ENCODE peak calls at places on chromosomes 13 and 19, in nine cellular contexts. One of them, this sample, is unnamed.

GRCh38 chr13:99610702-99611289 is 109.5 kb downstream of the TM9SF2 start:
- DNase-seq in CD4-positive, CD25-positive, alpha-beta regulatory T cell: no peak
- DNase-seq in effector memory CD4-positive, alpha-beta T cell: no peak
- DNase-seq in GM12878: no peak
- DNase-seq in neuronal stem cell: no peak
- DNase-seq in IMR-90: no peak
- DNase-seq in heart right ventricle: no peak
- DNase-seq in coronary artery: no peak
- DNase-seq in suprapubic skin: no peak
- DNase-seq in this sample: no peak

GRCh38 chr13:48188129-48188528 is 44.9 kb upstream of the ITM2B start:
- DNase-seq in CD4-positive, CD25-positive, alpha-beta regulatory T cell: no peak
- DNase-seq in effector memory CD4-positive, alpha-beta T cell: no peak
- DNase-seq in GM12878: no peak
- DNase-seq in neuronal stem cell: no peak
- DNase-seq in IMR-90: no peak
- DNase-seq in heart right ventricle: no peak
- DNase-seq in coronary artery: no peak
- DNase-seq in suprapubic skin: no peak
- DNase-seq in this sample: no peak

GRCh38 chr19:9306443-9306842 is 3.2 kb downstream of the ZNF699 start:
- DNase-seq in CD4-positive, CD25-positive, alpha-beta regulatory T cell: no peak
- DNase-seq in effector memory CD4-positive, alpha-beta T cell: no peak
- DNase-seq in GM12878: no peak
- DNase-seq in neuronal stem cell: no peak
- DNase-seq in IMR-90: peak
- DNase-seq in heart right ventricle: no peak
- DNase-seq in coronary artery: no peak
- DNase-seq in suprapubic skin: no peak
- DNase-seq in this sample: no peak

GRCh38 chr19:55635856-55636440 is 4.9 kb upstream of the ZNF580 start:
- DNase-seq in CD4-positive, CD25-positive, alpha-beta regulatory T cell: no peak
- DNase-seq in effector memory CD4-positive, alpha-beta T cell: no peak
- DNase-seq in GM12878: no peak
- DNase-seq in neuronal stem cell: no peak
- DNase-seq in IMR-90: no peak
- DNase-seq in heart right ventricle: peak
- DNase-seq in coronary artery: no peak
- DNase-seq in suprapubic skin: no peak
- DNase-seq in this sample: no peak

GRCh38 chr19:6056801-6057650 is 53.3 kb downstream of the RFX2 start:
- DNase-seq in CD4-positive, CD25-positive, alpha-beta regulatory T cell: no peak
- DNase-seq in effector memory CD4-positive, alpha-beta T cell: peak
- DNase-seq in GM12878: no peak
- DNase-seq in neuronal stem cell: no peak
- DNase-seq in IMR-90: peak
- DNase-seq in heart right ventricle: peak
- DNase-seq in coronary artery: peak
- DNase-seq in suprapubic skin: peak
- DNase-seq in this sample: no peak

GRCh38 chr19:40433391-40434216 is 7.8 kb upstream of the SERTAD1 start:
- DNase-seq in CD4-positive, CD25-positive, alpha-beta regulatory T cell: peak
- DNase-seq in effector memory CD4-positive, alpha-beta T cell: peak
- DNase-seq in GM12878: no peak
- DNase-seq in neuronal stem cell: peak
- DNase-seq in IMR-90: peak
- DNase-seq in heart right ventricle: peak
- DNase-seq in coronary artery: peak
- DNase-seq in suprapubic skin: peak
- DNase-seq in this sample: peak

GRCh38 chr19:5436101-5436947 is 18.9 kb upstream of the ZNRF4 start:
- DNase-seq in CD4-positive, CD25-positive, alpha-beta regulatory T cell: no peak
- DNase-seq in effector memory CD4-positive, alpha-beta T cell: no peak
- DNase-seq in GM12878: no peak
- DNase-seq in neuronal stem cell: peak
- DNase-seq in IMR-90: peak
- DNase-seq in heart right ventricle: no peak
- DNase-seq in coronary artery: no peak
- DNase-seq in suprapubic skin: no peak
- DNase-seq in this sample: peak

GRCh38 chr13:38421590-38422560 is 72.2 kb downstream of the UFM1 start:
- DNase-seq in CD4-positive, CD25-positive, alpha-beta regulatory T cell: no peak
- DNase-seq in effector memory CD4-positive, alpha-beta T cell: no peak
- DNase-seq in GM12878: no peak
- DNase-seq in neuronal stem cell: no peak
- DNase-seq in IMR-90: peak
- DNase-seq in heart right ventricle: no peak
- DNase-seq in coronary artery: no peak
- DNase-seq in suprapubic skin: no peak
- DNase-seq in this sample: no peak

GRCh38 chr19:55301459-55302331 is 17.9 kb downstream of the BRSK1 start:
- DNase-seq in CD4-positive, CD25-positive, alpha-beta regulatory T cell: peak
- DNase-seq in effector memory CD4-positive, alpha-beta T cell: peak
- DNase-seq in GM12878: peak
- DNase-seq in neuronal stem cell: peak
- DNase-seq in IMR-90: peak
- DNase-seq in heart right ventricle: peak
- DNase-seq in coronary artery: no peak
- DNase-seq in suprapubic skin: peak
- DNase-seq in this sample: peak

GRCh38 chr13:51729853-51730553 is 74.0 kb downstream of the DHRS12 start:
- DNase-seq in CD4-positive, CD25-positive, alpha-beta regulatory T cell: no peak
- DNase-seq in effector memory CD4-positive, alpha-beta T cell: no peak
- DNase-seq in GM12878: no peak
- DNase-seq in neuronal stem cell: no peak
- DNase-seq in IMR-90: peak
- DNase-seq in heart right ventricle: no peak
- DNase-seq in coronary artery: peak
- DNase-seq in suprapubic skin: peak
- DNase-seq in this sample: no peak

GRCh38 chr19:42200116-42200740 is 17.2 kb downstream of the DEDD2 start:
- DNase-seq in CD4-positive, CD25-positive, alpha-beta regulatory T cell: no peak
- DNase-seq in effector memory CD4-positive, alpha-beta T cell: no peak
- DNase-seq in GM12878: no peak
- DNase-seq in neuronal stem cell: no peak
- DNase-seq in IMR-90: no peak
- DNase-seq in heart right ventricle: no peak
- DNase-seq in coronary artery: no peak
- DNase-seq in suprapubic skin: no peak
- DNase-seq in this sample: no peak

GRCh38 chr19:39417463-39418181 is 5.2 kb downstream of the PLEKHG2 start:
- DNase-seq in CD4-positive, CD25-positive, alpha-beta regulatory T cell: no peak
- DNase-seq in effector memory CD4-positive, alpha-beta T cell: no peak
- DNase-seq in GM12878: no peak
- DNase-seq in neuronal stem cell: no peak
- DNase-seq in IMR-90: no peak
- DNase-seq in heart right ventricle: no peak
- DNase-seq in coronary artery: no peak
- DNase-seq in suprapubic skin: no peak
- DNase-seq in this sample: no peak

GRCh38 chr13:109778102-109778542 is 8.3 kb downstream of the IRS2 start:
- DNase-seq in CD4-positive, CD25-positive, alpha-beta regulatory T cell: no peak
- DNase-seq in effector memory CD4-positive, alpha-beta T cell: no peak
- DNase-seq in GM12878: no peak
- DNase-seq in neuronal stem cell: no peak
- DNase-seq in IMR-90: peak
- DNase-seq in heart right ventricle: no peak
- DNase-seq in coronary artery: no peak
- DNase-seq in suprapubic skin: no peak
- DNase-seq in this sample: peak

GRCh38 chr19:55080121-55080914 is 4.6 kb downstream of the EPS8L1 start:
- DNase-seq in CD4-positive, CD25-positive, alpha-beta regulatory T cell: peak
- DNase-seq in effector memory CD4-positive, alpha-beta T cell: peak
- DNase-seq in GM12878: no peak
- DNase-seq in neuronal stem cell: no peak
- DNase-seq in IMR-90: peak
- DNase-seq in heart right ventricle: peak
- DNase-seq in coronary artery: no peak
- DNase-seq in suprapubic skin: no peak
- DNase-seq in this sample: peak

GRCh38 chr13:48235100-48235813 is 2.3 kb downstream of the ITM2B start:
- DNase-seq in CD4-positive, CD25-positive, alpha-beta regulatory T cell: no peak
- DNase-seq in effector memory CD4-positive, alpha-beta T cell: no peak
- DNase-seq in GM12878: peak
- DNase-seq in neuronal stem cell: no peak
- DNase-seq in IMR-90: peak
- DNase-seq in heart right ventricle: no peak
- DNase-seq in coronary artery: no peak
- DNase-seq in suprapubic skin: no peak
- DNase-seq in this sample: peak

GRCh38 chr13:43838909-43839308 is 40.6 kb downstream of the CCDC122 start:
- DNase-seq in CD4-positive, CD25-positive, alpha-beta regulatory T cell: no peak
- DNase-seq in effector memory CD4-positive, alpha-beta T cell: no peak
- DNase-seq in GM12878: no peak
- DNase-seq in neuronal stem cell: no peak
- DNase-seq in IMR-90: peak
- DNase-seq in heart right ventricle: no peak
- DNase-seq in coronary artery: no peak
- DNase-seq in suprapubic skin: no peak
- DNase-seq in this sample: no peak

GRCh38 chr19:48681127-48681470 is 8.3 kb upstream of the NTN5 start:
- DNase-seq in CD4-positive, CD25-positive, alpha-beta regulatory T cell: no peak
- DNase-seq in effector memory CD4-positive, alpha-beta T cell: no peak
- DNase-seq in GM12878: no peak
- DNase-seq in neuronal stem cell: no peak
- DNase-seq in IMR-90: peak
- DNase-seq in heart right ventricle: no peak
- DNase-seq in coronary artery: no peak
- DNase-seq in suprapubic skin: no peak
- DNase-seq in this sample: no peak

GRCh38 chr19:45498411-45499195 is at the start of gene PPM1N:
- DNase-seq in CD4-positive, CD25-positive, alpha-beta regulatory T cell: peak
- DNase-seq in effector memory CD4-positive, alpha-beta T cell: peak
- DNase-seq in GM12878: no peak
- DNase-seq in neuronal stem cell: no peak
- DNase-seq in IMR-90: peak
- DNase-seq in heart right ventricle: no peak
- DNase-seq in coronary artery: no peak
- DNase-seq in suprapubic skin: no peak
- DNase-seq in this sample: peak
- H3K4me3 ChIP-seq in CD4-positive, CD25-positive, alpha-beta regulatory T cell: peak
- H3K4me3 ChIP-seq in effector memory CD4-positive, alpha-beta T cell: peak
- H3K4me3 ChIP-seq in GM12878: peak
- H3K4me3 ChIP-seq in neuronal stem cell: peak
- H3K4me3 ChIP-seq in IMR-90: peak
- H3K4me3 ChIP-seq in heart right ventricle: peak
- H3K4me3 ChIP-seq in coronary artery: peak
- H3K4me3 ChIP-seq in suprapubic skin: peak
- H3K4me3 ChIP-seq in this sample: peak

DNA sequence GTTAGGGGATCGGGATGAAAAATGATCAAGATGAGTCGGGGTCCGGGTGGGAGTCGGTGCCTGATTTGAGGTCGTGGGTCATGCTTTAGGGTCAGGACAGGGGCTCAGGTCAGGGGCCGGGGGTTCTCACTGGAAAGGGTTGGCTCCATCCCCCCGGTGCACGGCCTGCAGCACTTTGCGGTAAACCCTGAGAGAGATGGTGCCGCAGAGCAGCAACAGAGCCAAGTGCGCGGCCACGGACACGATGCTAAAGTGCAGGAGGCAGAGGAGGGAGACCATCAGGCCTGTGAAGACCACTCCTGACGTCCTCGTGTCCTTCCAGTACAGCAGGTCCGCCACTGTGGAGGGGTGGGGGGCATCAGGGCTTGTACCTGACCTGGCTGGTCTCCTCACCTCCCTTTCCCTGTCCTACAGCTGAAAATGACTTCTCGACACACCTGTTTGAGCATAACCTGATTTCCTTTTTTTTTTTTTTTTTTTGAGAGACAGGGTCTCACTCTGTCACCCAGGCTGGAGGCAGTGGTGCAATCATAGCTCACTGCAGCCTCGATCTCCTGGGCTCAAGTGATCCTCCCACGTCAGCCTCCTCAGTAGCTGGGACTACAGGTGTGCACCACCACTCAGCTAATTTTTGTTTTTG is 7.5 kb downstream of the RTN2 start:
- DNase-seq in CD4-positive, CD25-positive, alpha-beta regulatory T cell: no peak
- DNase-seq in effector memory CD4-positive, alpha-beta T cell: no peak
- DNase-seq in GM12878: no peak
- DNase-seq in neuronal stem cell: no peak
- DNase-seq in IMR-90: no peak
- DNase-seq in heart right ventricle: no peak
- DNase-seq in coronary artery: no peak
- DNase-seq in suprapubic skin: no peak
- DNase-seq in this sample: no peak
- H3K27ac ChIP-seq in CD4-positive, CD25-positive, alpha-beta regulatory T cell: no peak
- H3K27ac ChIP-seq in effector memory CD4-positive, alpha-beta T cell: no peak
- H3K27ac ChIP-seq in GM12878: no peak
- H3K27ac ChIP-seq in neuronal stem cell: no peak
- H3K27ac ChIP-seq in IMR-90: no peak
- H3K27ac ChIP-seq in heart right ventricle: no peak
- H3K27ac ChIP-seq in coronary artery: no peak
- H3K27ac ChIP-seq in suprapubic skin: no peak
- H3K27ac ChIP-seq in this sample: no peak

GRCh38 chr19:11421607-11422098 is 2.5 kb upstream of the RGL3 start:
- DNase-seq in CD4-positive, CD25-positive, alpha-beta regulatory T cell: peak
- DNase-seq in effector memory CD4-positive, alpha-beta T cell: no peak
- DNase-seq in GM12878: no peak
- DNase-seq in neuronal stem cell: no peak
- DNase-seq in IMR-90: no peak
- DNase-seq in heart right ventricle: peak
- DNase-seq in coronary artery: no peak
- DNase-seq in suprapubic skin: no peak
- DNase-seq in this sample: peak

GRCh38 chr19:11423804-11424318 is 4.7 kb upstream of the RGL3 start:
- DNase-seq in CD4-positive, CD25-positive, alpha-beta regulatory T cell: no peak
- DNase-seq in effector memory CD4-positive, alpha-beta T cell: no peak
- DNase-seq in GM12878: no peak
- DNase-seq in neuronal stem cell: no peak
- DNase-seq in IMR-90: no peak
- DNase-seq in heart right ventricle: no peak
- DNase-seq in coronary artery: no peak
- DNase-seq in suprapubic skin: no peak
- DNase-seq in this sample: no peak

GRCh38 chr19:11423164-11423803 is 4.2 kb upstream of the RGL3 start:
- DNase-seq in CD4-positive, CD25-positive, alpha-beta regulatory T cell: no peak
- DNase-seq in effector memory CD4-positive, alpha-beta T cell: no peak
- DNase-seq in GM12878: no peak
- DNase-seq in neuronal stem cell: no peak
- DNase-seq in IMR-90: no peak
- DNase-seq in heart right ventricle: no peak
- DNase-seq in coronary artery: no peak
- DNase-seq in suprapubic skin: no peak
- DNase-seq in this sample: no peak

GRCh38 chr19:11420894-11421606 is 1.9 kb upstream of the RGL3 start:
- DNase-seq in CD4-positive, CD25-positive, alpha-beta regulatory T cell: no peak
- DNase-seq in effector memory CD4-positive, alpha-beta T cell: no peak
- DNase-seq in GM12878: no peak
- DNase-seq in neuronal stem cell: no peak
- DNase-seq in IMR-90: no peak
- DNase-seq in heart right ventricle: peak
- DNase-seq in coronary artery: no peak
- DNase-seq in suprapubic skin: no peak
- DNase-seq in this sample: peak

GRCh38 chr19:11422163-11423068 is 3.3 kb upstream of the RGL3 start:
- DNase-seq in CD4-positive, CD25-positive, alpha-beta regulatory T cell: peak
- DNase-seq in effector memory CD4-positive, alpha-beta T cell: peak
- DNase-seq in GM12878: peak
- DNase-seq in neuronal stem cell: peak
- DNase-seq in IMR-90: no peak
- DNase-seq in heart right ventricle: peak
- DNase-seq in coronary artery: peak
- DNase-seq in suprapubic skin: peak
- DNase-seq in this sample: peak
- H3K4me3 ChIP-seq in CD4-positive, CD25-positive, alpha-beta regulatory T cell: peak
- H3K4me3 ChIP-seq in effector memory CD4-positive, alpha-beta T cell: peak
- H3K4me3 ChIP-seq in GM12878: peak
- H3K4me3 ChIP-seq in neuronal stem cell: no peak
- H3K4me3 ChIP-seq in IMR-90: peak
- H3K4me3 ChIP-seq in heart right ventricle: peak
- H3K4me3 ChIP-seq in coronary artery: peak
- H3K4me3 ChIP-seq in suprapubic skin: peak
- H3K4me3 ChIP-seq in this sample: peak

GRCh38 chr19:45156751-45157150 is 4.0 kb downstream of the NKPD1 start:
- DNase-seq in CD4-positive, CD25-positive, alpha-beta regulatory T cell: no peak
- DNase-seq in effector memory CD4-positive, alpha-beta T cell: no peak
- DNase-seq in GM12878: no peak
- DNase-seq in neuronal stem cell: no peak
- DNase-seq in IMR-90: no peak
- DNase-seq in heart right ventricle: no peak
- DNase-seq in coronary artery: no peak
- DNase-seq in suprapubic skin: no peak
- DNase-seq in this sample: no peak
- H3K27ac ChIP-seq in CD4-positive, CD25-positive, alpha-beta regulatory T cell: no peak
- H3K27ac ChIP-seq in effector memory CD4-positive, alpha-beta T cell: no peak
- H3K27ac ChIP-seq in GM12878: no peak
- H3K27ac ChIP-seq in neuronal stem cell: no peak
- H3K27ac ChIP-seq in IMR-90: no peak
- H3K27ac ChIP-seq in heart right ventricle: no peak
- H3K27ac ChIP-seq in coronary artery: no peak
- H3K27ac ChIP-seq in suprapubic skin: peak
- H3K27ac ChIP-seq in this sample: no peak